ENCODE peak calls at places on chromosomes 13 and 19, in seven cellular contexts. A is IMR-90, U is testis, I is neuronal stem cell, V is fibroblast of mammary gland, Z is AG04450, T is skeletal muscle cell. O is an unnamed sample.
A peak's percentile ranks its signal among the peaks of the same experiment; 100 is the strongest.

GRCh38 chr19:14127929-14128509 is 8.4 kb downstream of the ASF1B start:
- DNase-seq in A (no peak), U (no peak), I (no peak), V (no peak), Z (no peak), T (no peak), O (no peak)

GRCh38 chr13:51523082-51523518 is 61.2 kb upstream of the WDFY2 start:
- DNase-seq in A (peak; percentile 69), U (peak; percentile 21), I (no peak), V (peak; percentile 88), Z (no peak), T (peak; percentile 73), O (peak; percentile 55)

GRCh38 chr19:20278342-20278741 is 111.3 kb downstream of the ZNF486 start:
- DNase-seq in A (no peak), U (no peak), I (no peak), V (no peak), Z (no peak), T (no peak), O (peak; percentile 47)

GRCh38 chr19:49335071-49335783 is at the start of gene CD37:
- DNase-seq in A (no peak), U (no peak), I (no peak), V (no peak), Z (no peak), T (no peak), O (no peak)

GRCh38 chr13:112726018-112726767 is 36.4 kb downstream of the ATP11A start:
- DNase-seq in A (no peak), U (no peak), I (no peak), V (no peak), Z (no peak), T (no peak), O (no peak)

GRCh38 chr13:23159205-23159586 is 21.6 kb upstream of the SGCG start:
- DNase-seq in A (peak; percentile 13), U (peak; percentile 66), I (peak; percentile 68), V (peak; percentile 43), Z (no peak), T (no peak), O (no peak)

GRCh38 chr13:65600702-65601101 is 1629.4 kb downstream of the PCDH9 start:
- DNase-seq in A (peak; percentile 78), U (no peak), I (no peak), V (peak; percentile 62), Z (peak; percentile 33), T (no peak), O (no peak)

GRCh38 chr19:6127716-6128335 is 7.6 kb upstream of the ACSBG2 start:
- DNase-seq in A (peak; percentile 43), U (no peak), I (no peak), V (peak; percentile 77), Z (no peak), T (no peak), O (no peak)

GRCh38 chr13:107104631-107105030 is 536.7 kb upstream of the ARGLU1 start:
- DNase-seq in A (peak; percentile 35), U (no peak), I (no peak), V (no peak), Z (peak; percentile 21), T (no peak), O (no peak)

GRCh38 chr13:51618626-51619025 is 34.4 kb downstream of the WDFY2 start:
- DNase-seq in A (no peak), U (peak; percentile 43), I (no peak), V (no peak), Z (no peak), T (no peak), O (no peak)

GRCh38 chr13:82344867-82345266 is 1537.4 kb downstream of the SLITRK1 start:
- DNase-seq in A (no peak), U (no peak), I (no peak), V (no peak), Z (no peak), T (no peak), O (no peak)

GRCh38 chr13:109782823-109783411 is 3.5 kb downstream of the IRS2 start:
- DNase-seq in A (no peak), U (no peak), I (no peak), V (no peak), Z (no peak), T (no peak), O (no peak)

GRCh38 chr13:46561691-46562090 is 8.7 kb downstream of the LRCH1 start:
- DNase-seq in A (peak; percentile 70), U (no peak), I (no peak), V (no peak), Z (no peak), T (no peak), O (no peak)

GRCh38 chr19:34416021-34416545 is 11.9 kb downstream of the PDCD2L start:
- DNase-seq in A (peak; percentile 18), U (peak; percentile 0), I (no peak), V (no peak), Z (no peak), T (no peak), O (no peak)

GRCh38 chr19:54434862-54435174 is 14.2 kb upstream of the LENG8 start:
- DNase-seq in A (no peak), U (no peak), I (no peak), V (no peak), Z (no peak), T (no peak), O (no peak)

GRCh38 chr19:54315956-54316355 is 3.0 kb upstream of the LILRA5 start:
- DNase-seq in A (no peak), U (no peak), I (no peak), V (no peak), Z (no peak), T (no peak), O (no peak)

GRCh38 chr13:107866666-107867623 is 348.4 kb downstream of the LIG4 start:
- DNase-seq in A (peak; percentile 66), U (peak; percentile 60), I (peak; percentile 33), V (peak; percentile 20), Z (no peak), T (no peak), O (no peak)

GRCh38 chr19:35000647-35001501 is 751 bp downstream of the GRAMD1A start:
- DNase-seq in A (peak; percentile 50), U (no peak), I (no peak), V (peak; percentile 40), Z (no peak), T (peak; percentile 8), O (no peak)

GRCh38 chr13:98796798-98797197 is 44.3 kb upstream of the SLC15A1 start:
- DNase-seq in A (no peak), U (no peak), I (no peak), V (no peak), Z (no peak), T (no peak), O (no peak)

GRCh38 chr19:23772668-23773063 is 14.0 kb upstream of the ZNF681 start:
- DNase-seq in A (no peak), U (no peak), I (no peak), V (no peak), Z (no peak), T (no peak), O (no peak)

GRCh38 chr13:38685974-38686571 is 804 bp upstream of the FREM2 start:
- DNase-seq in A (no peak), U (peak; percentile 32), I (peak; percentile 56), V (peak; percentile 19), Z (no peak), T (no peak), O (peak; percentile 90)
- H3K4me3 ChIP-seq in A (no peak overlapping the region), U (peak overlapping the region; percentile 62), I (peak overlapping the region; percentile 81), V (no peak overlapping the region), Z (no peak overlapping the region), T (peak overlapping the region; percentile 25), O (peak overlapping the region; percentile 56)

GRCh38 chr13:57877596-57877995 is 246.1 kb downstream of the PCDH17 start:
- DNase-seq in A (no peak), U (no peak), I (no peak), V (no peak), Z (no peak), T (peak; percentile 22), O (no peak)
- H3K4me3 ChIP-seq in A (no peak overlapping the region), U (no peak overlapping the region), I (no peak overlapping the region), V (no peak overlapping the region), Z (no peak overlapping the region), T (no peak overlapping the region), O (no peak overlapping the region)

DNA sequence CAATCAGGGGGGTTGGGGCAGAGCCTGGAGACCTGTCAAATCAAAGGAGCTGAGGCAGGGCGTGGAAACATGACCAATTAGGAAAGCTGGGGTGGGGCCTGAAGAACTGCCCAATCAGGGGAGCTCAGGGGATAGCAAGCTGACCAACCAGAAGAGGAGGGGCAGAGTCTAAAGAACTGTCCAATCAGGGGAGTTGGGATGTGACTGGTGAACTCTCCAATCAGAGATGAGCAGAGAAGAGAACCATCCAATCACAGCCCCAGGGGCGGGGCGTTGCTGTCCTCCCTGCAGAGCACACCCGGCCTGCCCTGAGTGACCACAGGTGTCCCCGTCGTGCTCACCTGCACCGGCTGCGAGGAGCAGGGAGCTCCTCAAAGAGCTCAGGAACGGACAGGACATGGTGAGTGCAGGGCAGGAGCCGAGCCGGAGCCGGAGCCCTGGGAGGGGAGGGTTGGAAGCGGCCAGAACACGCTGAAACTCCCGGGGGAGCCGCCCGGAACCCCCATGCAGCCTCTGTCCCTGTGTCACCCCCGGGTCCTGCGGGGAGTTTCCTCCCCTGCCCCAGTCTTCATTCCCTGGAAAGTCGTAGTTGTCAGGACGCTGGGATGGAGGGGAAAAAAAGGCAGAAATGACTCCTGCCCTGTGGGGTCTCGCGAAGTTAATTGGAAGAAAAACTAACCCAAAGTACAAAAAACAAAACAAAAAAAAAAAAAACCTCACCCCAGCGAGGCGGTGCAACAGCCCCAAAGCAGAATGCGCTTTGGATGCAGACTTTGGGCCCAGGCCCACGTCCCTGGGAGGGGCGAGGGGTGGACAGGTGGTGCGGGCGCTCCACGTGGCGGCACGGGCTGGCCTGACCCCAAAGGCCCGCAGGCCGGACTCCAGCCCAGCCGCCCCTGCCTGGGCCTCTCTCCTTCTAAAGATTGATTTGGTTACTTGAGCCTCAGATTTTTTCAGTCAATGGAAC is at the start of gene ZNF556:
- DNase-seq in A (no peak), U (peak; percentile 95), I (no peak), V (peak; percentile 87), Z (no peak), T (no peak), O (peak; percentile 2)
- H3K4me3 ChIP-seq in A (no peak within 1 kb of the TSS), U (peak within 1 kb of the TSS; percentile 50), I (peak within 1 kb of the TSS; percentile 72), V (peak within 1 kb of the TSS; percentile 47), Z (no peak within 1 kb of the TSS), T (peak within 1 kb of the TSS; percentile 45), O (no peak within 1 kb of the TSS)

GRCh38 chr13:20160346-20161274 is at the start of gene GJA3:
- DNase-seq in A (peak; percentile 39), U (peak; percentile 84), I (peak; percentile 71), V (peak; percentile 23), Z (no peak), T (no peak), O (no peak)
- H3K4me3 ChIP-seq in A (peak within 1 kb of the TSS; percentile 68), U (peak within 1 kb of the TSS; percentile 68), I (peak within 1 kb of the TSS; percentile 82), V (peak within 1 kb of the TSS; percentile 53), Z (peak within 1 kb of the TSS; percentile 71), T (peak within 1 kb of the TSS; percentile 54), O (peak within 1 kb of the TSS; percentile 47)

GRCh38 chr19:46416077-46416709 is 2.8 kb upstream of the CCDC8 start:
- DNase-seq in A (peak; percentile 75), U (peak; percentile 96), I (peak; percentile 95), V (peak; percentile 81), Z (peak; percentile 65), T (peak; percentile 67), O (no peak)
- H3K4me3 ChIP-seq in A (peak overlapping the region; percentile 35), U (peak overlapping the region; percentile 58), I (no peak overlapping the region), V (peak overlapping the region; percentile 52), Z (peak overlapping the region; percentile 51), T (peak overlapping the region; percentile 36), O (peak overlapping the region; percentile 43)

GRCh38 chr19:17078920-17079709 is 3.5 kb downstream of the MYO9B start:
- DNase-seq in A (peak; percentile 31), U (peak; percentile 87), I (no peak), V (peak; percentile 16), Z (no peak), T (no peak), O (no peak)
- H3K4me3 ChIP-seq in A (peak overlapping the region; percentile 48), U (peak overlapping the region; percentile 35), I (no peak overlapping the region), V (peak overlapping the region; percentile 58), Z (peak overlapping the region; percentile 71), T (peak overlapping the region; percentile 49), O (peak overlapping the region; percentile 53)

O was measured in PC-9.